ENCODE peak calls at places on chromosomes 6 and 20, in five cellular contexts. Q is neuronal stem cell, U is H9, D is H1, Z is IMR-90. V is an unnamed sample.

GRCh38 chr6:159761135-159761872 is 541 bp upstream of the ACAT2 start:
- DNase-seq in Q (peak), U (peak), D (no peak), Z (no peak), V (peak)

GRCh38 chr6:83511901-83512681 is at the start of gene PRSS35:
- DNase-seq in Q (peak), U (peak), D (peak), Z (peak), V (peak)

GRCh38 chr6:154482858-154483257 is 27.6 kb downstream of the CNKSR3 start:
- DNase-seq in Q (no peak), U (no peak), D (no peak), Z (peak), V (no peak)

GRCh38 chr20:33664085-33664761 is 2.1 kb downstream of the C20orf144 start:
- DNase-seq in Q (no peak), U (no peak), D (no peak), Z (no peak), V (no peak)

GRCh38 chr6:119445666-119446622 is 96.4 kb upstream of the MAN1A1 start:
- DNase-seq in Q (no peak), U (no peak), D (no peak), Z (peak), V (peak)

GRCh38 chr20:23684261-23684660 is 4.6 kb downstream of the CST4 start:
- DNase-seq in Q (no peak), U (peak), D (no peak), Z (no peak), V (no peak)

GRCh38 chr20:45105317-45105716 is 4.4 kb upstream of the KCNS1 start:
- DNase-seq in Q (no peak), U (no peak), D (no peak), Z (no peak), V (no peak)

GRCh38 chr6:86357877-86358276 is 579.5 kb upstream of the HTR1E start:
- DNase-seq in Q (peak), U (no peak), D (no peak), Z (no peak), V (no peak)

GRCh38 chr6:45500924-45501816 is 123.4 kb upstream of the SUPT3H start:
- DNase-seq in Q (no peak), U (peak), D (no peak), Z (no peak), V (no peak)

GRCh38 chr6:34990971-34991560 is 102.0 kb downstream of the ANKS1A start:
- DNase-seq in Q (no peak), U (no peak), D (no peak), Z (peak), V (peak)

GRCh38 chr6:168320661-168321060 is 1.1 kb upstream of the DACT2 start:
- DNase-seq in Q (no peak), U (no peak), D (no peak), Z (no peak), V (no peak)

GRCh38 chr6:82176616-82177015 is 70.9 kb downstream of the IBTK start:
- DNase-seq in Q (no peak), U (no peak), D (no peak), Z (no peak), V (no peak)

GRCh38 chr6:121932071-121933009 is 467.1 kb upstream of the HSF2 start:
- DNase-seq in Q (peak), U (peak), D (peak), Z (peak), V (peak)

GRCh38 chr6:10809098-10809497 is 29.2 kb downstream of the MAK start:
- DNase-seq in Q (no peak), U (no peak), D (no peak), Z (no peak), V (no peak)

GRCh38 chr6:112665815-112666214 is 318.7 kb downstream of the RFPL4B start:
- DNase-seq in Q (no peak), U (no peak), D (no peak), Z (peak), V (peak)

GRCh38 chr6:30462482-30462881 is 26.8 kb upstream of the HLA-E start:
- DNase-seq in Q (no peak), U (no peak), D (no peak), Z (no peak), V (no peak)

GRCh38 chr6:167858086-167858591 is 31.4 kb downstream of the AFDN start:
- DNase-seq in Q (no peak), U (no peak), D (no peak), Z (peak), V (peak)

GRCh38 chr6:145538996-145539395 is 196.3 kb downstream of the EPM2A start:
- DNase-seq in Q (no peak), U (no peak), D (no peak), Z (no peak), V (no peak)

GRCh38 chr6:44951253-44951656 is 376.9 kb upstream of the RUNX2 start:
- DNase-seq in Q (no peak), U (no peak), D (no peak), Z (no peak), V (no peak)

GRCh38 chr6:168525926-168526630 is 85.1 kb downstream of the SMOC2 start:
- DNase-seq in Q (no peak), U (no peak), D (no peak), Z (no peak), V (no peak)

GRCh38 chr6:31898200-31899011 is 908 bp upstream of the EHMT2 start:
- DNase-seq in Q (peak), U (peak), D (no peak), Z (peak), V (peak)

GRCh38 chr6:113351183-113351834 is 505.8 kb upstream of the MARCKS start:
- DNase-seq in Q (no peak), U (no peak), D (no peak), Z (peak), V (peak)

GRCh38 chr6:38593419-38593818 is 46.3 kb downstream of the BTBD9 start:
- DNase-seq in Q (no peak), U (no peak), D (no peak), Z (peak), V (no peak)

GRCh38 chr6:119349041-119349340 is 570 bp downstream of the MAN1A1 start:
- DNase-seq in Q (no peak), U (no peak), D (no peak), Z (no peak), V (no peak)

GRCh38 chr6:117156701-117157100 is 108.7 kb upstream of the VGLL2 start:
- DNase-seq in Q (peak), U (no peak), D (no peak), Z (no peak), V (no peak)

GRCh38 chr20:37913563-37914366 is 10.8 kb downstream of the VSTM2L start:
- DNase-seq in Q (no peak), U (peak), D (no peak), Z (no peak), V (no peak)

GRCh38 chr20:22403860-22404608 is 180.3 kb downstream of the FOXA2 start:
- DNase-seq in Q (peak), U (no peak), D (no peak), Z (no peak), V (peak)

GRCh38 chr20:35315199-35316020 is 23.2 kb upstream of the FAM83C start:
- DNase-seq in Q (no peak), U (no peak), D (no peak), Z (peak), V (peak)

GRCh38 chr6:7594579-7595125 is 4.7 kb downstream of the SNRNP48 start:
- DNase-seq in Q (no peak), U (no peak), D (no peak), Z (no peak), V (no peak)

GRCh38 chr6:7589949-7590917 is at the start of gene SNRNP48:
- DNase-seq in Q (peak), U (peak), D (peak), Z (peak), V (peak)

GRCh38 chr6:7591770-7592169 is 1.8 kb downstream of the SNRNP48 start:
- DNase-seq in Q (no peak), U (no peak), D (no peak), Z (no peak), V (no peak)

GRCh38 chr6:7590918-7591302 is 912 bp downstream of the SNRNP48 start:
- DNase-seq in Q (no peak), U (no peak), D (no peak), Z (peak), V (peak)

GRCh38 chr6:7593234-7593633 is 3.2 kb downstream of the SNRNP48 start:
- DNase-seq in Q (no peak), U (no peak), D (no peak), Z (no peak), V (no peak)
- H3K23ac ChIP-seq in Q (no peak), U (no peak), D (no peak), Z (no peak), V (no peak)

GRCh38 chr6:134057478-134057877 is 5.1 kb upstream of the SLC2A12 start:
- DNase-seq in Q (no peak), U (no peak), D (no peak), Z (no peak), V (no peak)
- H2AFZ ChIP-seq in Q (peak), U (peak), D (peak), Z (peak), V (no peak)

GRCh38 chr6:139983555-139984276 is 609.3 kb upstream of the CITED2 start:
- DNase-seq in Q (no peak), U (no peak), D (no peak), Z (peak), V (peak)
- H2BK15ac ChIP-seq in Q (no peak), U (no peak), D (no peak), Z (peak), V (no peak)

GRCh38 chr20:56805313-56805712 is 176.2 kb downstream of the TFAP2C start:
- DNase-seq in Q (no peak), U (no peak), D (no peak), Z (no peak), V (no peak)
- H3K23ac ChIP-seq in Q (peak), U (peak), D (peak), Z (no peak), V (no peak)

GRCh38 chr6:50330347-50330746 is 280.6 kb upstream of the DEFB112 start:
- DNase-seq in Q (no peak), U (no peak), D (no peak), Z (no peak), V (no peak)

GRCh38 chr6:50333696-50334095 is 284.0 kb upstream of the DEFB112 start:
- DNase-seq in Q (no peak), U (no peak), D (no peak), Z (no peak), V (no peak)

GRCh38 chr6:50330963-50331362 is 281.2 kb upstream of the DEFB112 start:
- DNase-seq in Q (no peak), U (no peak), D (no peak), Z (no peak), V (no peak)
- H2AFZ ChIP-seq in Q (no peak), U (no peak), D (no peak), Z (no peak), V (no peak)

GRCh38 chr6:132132911-132133639 is 181.9 kb upstream of the CCN2 start:
- DNase-seq in Q (no peak), U (no peak), D (no peak), Z (peak), V (peak)
- H2BK15ac ChIP-seq in Q (no peak), U (no peak), D (no peak), Z (peak), V (no peak)